ENCODE peak calls at places on chromosomes 7 and 10, in five cellular contexts. K is choroid plexus epithelial cell, W is cardiac fibroblast, X is fibroblast of lung, G is psoas muscle. L is an unnamed sample.

GRCh38 chr7:117069379-117069778 is 116.1 kb downstream of the ST7 start:
- DNase-seq in K (no peak), W (no peak), X (no peak), G (no peak), L (no peak)

GRCh38 chr7:158283016-158283974 is 304.3 kb downstream of the PTPRN2 start:
- DNase-seq in K (no peak), W (no peak), X (no peak), G (no peak), L (no peak)

GRCh38 chr10:703118-703517 is 13.7 kb upstream of the DIP2C start:
- DNase-seq in K (no peak), W (no peak), X (no peak), G (no peak), L (no peak)

GRCh38 chr7:26664735-26665420 is 199.5 kb downstream of the SKAP2 start:
- DNase-seq in K (peak; percentile 32), W (peak; percentile 5), X (no peak), G (no peak), L (no peak)

GRCh38 chr10:114103286-114103685 is 59.6 kb downstream of the ADRB1 start:
- DNase-seq in K (peak; percentile 85), W (peak; percentile 77), X (peak; percentile 76), G (no peak), L (peak; percentile 31)

GRCh38 chr10:29588640-29589421 is 45.9 kb downstream of the SVIL start:
- DNase-seq in K (peak; percentile 44), W (peak; percentile 72), X (peak; percentile 34), G (peak; percentile 75), L (no peak)

GRCh38 chr7:130758429-130759056 is 24.5 kb upstream of the KLF14 start:
- DNase-seq in K (peak; percentile 81), W (peak; percentile 77), X (peak; percentile 80), G (no peak), L (peak; percentile 25)

GRCh38 chr7:74525140-74525539 is 71.4 kb downstream of the GTF2IRD1 start:
- DNase-seq in K (no peak), W (no peak), X (no peak), G (no peak), L (no peak)

GRCh38 chr10:124384142-124384541 is 34.6 kb downstream of the OAT start:
- DNase-seq in K (peak; percentile 23), W (peak; percentile 5), X (no peak), G (no peak), L (no peak)

GRCh38 chr10:104139221-104139620 is 17.2 kb downstream of the SFR1 start:
- DNase-seq in K (peak; percentile 41), W (peak; percentile 30), X (peak; percentile 28), G (no peak), L (no peak)
- TF ChIP-seq CTCF in K (peak; percentile 63), W (peak; percentile 43), X (peak; percentile 19), G (no peak), L (peak; percentile 32)

GRCh38 chr7:67788689-67789088 is 792.1 kb downstream of the TYW1 start:
- DNase-seq in K (peak; percentile 1), W (no peak), X (peak; percentile 9), G (no peak), L (no peak)
- TF ChIP-seq CTCF in K (peak; percentile 22), W (no peak), X (no peak), G (no peak), L (peak; percentile 39)

GRCh38 chr7:132394283-132395003 is 181.8 kb downstream of the PLXNA4 start:
- DNase-seq in K (no peak), W (peak; percentile 29), X (no peak), G (no peak), L (no peak)
- TF ChIP-seq CTCF in K (no peak), W (peak; percentile 39), X (no peak), G (peak; percentile 30), L (peak; percentile 10)

GRCh38 chr7:150973571-150974451 is 4.3 kb downstream of the KCNH2 start:
- DNase-seq in K (no peak), W (no peak), X (no peak), G (no peak), L (no peak)

GRCh38 chr7:150972746-150973145 is 5.4 kb downstream of the KCNH2 start:
- DNase-seq in K (no peak), W (no peak), X (no peak), G (no peak), L (no peak)

GRCh38 chr7:150975536-150976285 is 2.4 kb downstream of the KCNH2 start:
- DNase-seq in K (no peak), W (no peak), X (no peak), G (no peak), L (no peak)

GRCh38 chr7:150976529-150977381 is 1.4 kb downstream of the KCNH2 start:
- DNase-seq in K (no peak), W (no peak), X (no peak), G (no peak), L (no peak)

GRCh38 chr7:150974468-150975391 is 3.4 kb downstream of the KCNH2 start:
- DNase-seq in K (no peak), W (no peak), X (peak; percentile 28), G (no peak), L (no peak)
- TF ChIP-seq CTCF in K (no peak), W (peak; percentile 3), X (no peak), G (no peak), L (no peak)

L was measured in AG09319.